ENCODE peak calls at places on chromosomes 16 and 17, in four cellular contexts. One of them, this sample, is unnamed.

GRCh38 chr17:64781013-64781392 is 118.9 kb upstream of the SMURF2 start:
- DNase-seq in neural progenitor cell: peak; percentile 47
- DNase-seq in right cardiac atrium: no peak
- DNase-seq in PC-9: peak; percentile 37
- DNase-seq in this sample: peak; percentile 81

GRCh38 chr17:82882715-82883446 is 43.1 kb upstream of the ZNF750 start:
- DNase-seq in neural progenitor cell: no peak
- DNase-seq in right cardiac atrium: peak; percentile 68
- DNase-seq in PC-9: no peak
- DNase-seq in this sample: peak; percentile 89

GRCh38 chr16:84198401-84198800 is 7.4 kb downstream of the ADAD2 start:
- DNase-seq in neural progenitor cell: no peak
- DNase-seq in right cardiac atrium: no peak
- DNase-seq in PC-9: peak; percentile 52
- DNase-seq in this sample: no peak

GRCh38 chr16:86882586-86883280 is 304.4 kb downstream of the FOXL1 start:
- DNase-seq in neural progenitor cell: no peak
- DNase-seq in right cardiac atrium: peak; percentile 80
- DNase-seq in PC-9: no peak
- DNase-seq in this sample: peak; percentile 44

GRCh38 chr17:44677136-44677535 is 12.4 kb downstream of the CCDC43 start:
- DNase-seq in neural progenitor cell: no peak
- DNase-seq in right cardiac atrium: no peak
- DNase-seq in PC-9: no peak
- DNase-seq in this sample: no peak

GRCh38 chr17:17463821-17464220 is 13.0 kb upstream of the MED9 start:
- DNase-seq in neural progenitor cell: no peak
- DNase-seq in right cardiac atrium: no peak
- DNase-seq in PC-9: no peak
- DNase-seq in this sample: no peak

GRCh38 chr17:67517335-67517734 is 140.3 kb downstream of the PITPNC1 start:
- DNase-seq in neural progenitor cell: no peak
- DNase-seq in right cardiac atrium: no peak
- DNase-seq in PC-9: no peak
- DNase-seq in this sample: no peak

GRCh38 chr16:24189941-24190340 is 66.2 kb upstream of the CACNG3 start:
- DNase-seq in neural progenitor cell: no peak
- DNase-seq in right cardiac atrium: no peak
- DNase-seq in PC-9: no peak
- DNase-seq in this sample: no peak

GRCh38 chr16:50267651-50268050 is 1.3 kb downstream of the ADCY7 start:
- DNase-seq in neural progenitor cell: no peak
- DNase-seq in right cardiac atrium: peak; percentile 38
- DNase-seq in PC-9: no peak
- DNase-seq in this sample: no peak

GRCh38 chr16:4372578-4373355 is 1.1 kb downstream of the VASN start:
- DNase-seq in neural progenitor cell: peak; percentile 47
- DNase-seq in right cardiac atrium: peak; percentile 86
- DNase-seq in PC-9: no peak
- DNase-seq in this sample: peak; percentile 54

GRCh38 chr17:6640536-6641373 is at the start of the genes KIAA0753 and TXNDC17:
- DNase-seq in neural progenitor cell: peak; percentile 93
- DNase-seq in right cardiac atrium: peak; percentile 97
- DNase-seq in PC-9: peak; percentile 94
- DNase-seq in this sample: peak; percentile 85

GRCh38 chr17:31726980-31727427 is 132.0 kb downstream of the COPRS start:
- DNase-seq in neural progenitor cell: no peak
- DNase-seq in right cardiac atrium: no peak
- DNase-seq in PC-9: no peak
- DNase-seq in this sample: no peak

GRCh38 chr16:5885521-5885920 is 787.9 kb upstream of the EEF2KMT start:
- DNase-seq in neural progenitor cell: no peak
- DNase-seq in right cardiac atrium: no peak
- DNase-seq in PC-9: no peak
- DNase-seq in this sample: no peak

GRCh38 chr16:74092336-74092735 is 204.3 kb upstream of the PSMD7 start:
- DNase-seq in neural progenitor cell: peak; percentile 67
- DNase-seq in right cardiac atrium: no peak
- DNase-seq in PC-9: no peak
- DNase-seq in this sample: no peak

GRCh38 chr16:30335598-30336474 is 19.3 kb downstream of the CD2BP2 start:
- DNase-seq in neural progenitor cell: no peak
- DNase-seq in right cardiac atrium: peak; percentile 68
- DNase-seq in PC-9: no peak
- DNase-seq in this sample: peak; percentile 22

GRCh38 chr17:27783951-27784350 is 16.4 kb downstream of the NOS2 start:
- DNase-seq in neural progenitor cell: no peak
- DNase-seq in right cardiac atrium: no peak
- DNase-seq in PC-9: no peak
- DNase-seq in this sample: no peak

GRCh38 chr16:27426423-27427408 is 24.7 kb downstream of the IL21R start:
- DNase-seq in neural progenitor cell: no peak
- DNase-seq in right cardiac atrium: peak; percentile 51
- DNase-seq in PC-9: peak; percentile 55
- DNase-seq in this sample: no peak

GRCh38 chr17:31535581-31535981 is 144.1 kb downstream of the RAB11FIP4 start:
- DNase-seq in neural progenitor cell: no peak
- DNase-seq in right cardiac atrium: no peak
- DNase-seq in PC-9: no peak
- DNase-seq in this sample: no peak

GRCh38 chr16:64773184-64773583 is 348.7 kb downstream of the CDH11 start:
- DNase-seq in neural progenitor cell: no peak
- DNase-seq in right cardiac atrium: no peak
- DNase-seq in PC-9: no peak
- DNase-seq in this sample: no peak

GRCh38 chr16:56915311-56916105 is 16.4 kb upstream of the HERPUD1 start:
- DNase-seq in neural progenitor cell: no peak
- DNase-seq in right cardiac atrium: peak; percentile 79
- DNase-seq in PC-9: no peak
- DNase-seq in this sample: no peak

GRCh38 chr16:89103156-89103555 is 9.5 kb downstream of the ACSF3 start:
- DNase-seq in neural progenitor cell: no peak
- DNase-seq in right cardiac atrium: peak; percentile 53
- DNase-seq in PC-9: no peak
- DNase-seq in this sample: no peak

GRCh38 chr17:66165537-66166123 is 26.3 kb downstream of the CEP112 start:
- DNase-seq in neural progenitor cell: peak; percentile 54
- DNase-seq in right cardiac atrium: no peak
- DNase-seq in PC-9: peak; percentile 9
- DNase-seq in this sample: peak; percentile 11

GRCh38 chr17:78174870-78175642 is 6.7 kb downstream of the SYNGR2 start:
- DNase-seq in neural progenitor cell: peak; percentile 33
- DNase-seq in right cardiac atrium: no peak
- DNase-seq in PC-9: no peak
- DNase-seq in this sample: peak; percentile 92

GRCh38 chr16:69191136-69191535 is 4.2 kb downstream of the SNTB2 start:
- DNase-seq in neural progenitor cell: no peak
- DNase-seq in right cardiac atrium: no peak
- DNase-seq in PC-9: no peak
- DNase-seq in this sample: no peak

GRCh38 chr17:35612924-35613521 is 25.9 kb downstream of the AP2B1 start:
- DNase-seq in neural progenitor cell: peak; percentile 66
- DNase-seq in right cardiac atrium: no peak
- DNase-seq in PC-9: peak; percentile 9
- DNase-seq in this sample: no peak

GRCh38 chr16:30985401-30986128 is 558 bp downstream of the HSD3B7 start:
- DNase-seq in neural progenitor cell: peak; percentile 62
- DNase-seq in right cardiac atrium: peak; percentile 72
- DNase-seq in PC-9: peak; percentile 93
- DNase-seq in this sample: peak; percentile 92

GRCh38 chr17:74870512-74870911 is 2.3 kb downstream of the FDXR start:
- DNase-seq in neural progenitor cell: no peak
- DNase-seq in right cardiac atrium: no peak
- DNase-seq in PC-9: no peak
- DNase-seq in this sample: peak; percentile 76

GRCh38 chr16:23114131-23114904 is 34.9 kb downstream of the USP31 start:
- DNase-seq in neural progenitor cell: no peak
- DNase-seq in right cardiac atrium: no peak
- DNase-seq in PC-9: no peak
- DNase-seq in this sample: no peak

GRCh38 chr17:8803531-8804416 is 4.6 kb upstream of the MFSD6L start:
- DNase-seq in neural progenitor cell: no peak
- DNase-seq in right cardiac atrium: no peak
- DNase-seq in PC-9: peak; percentile 15
- DNase-seq in this sample: no peak

GRCh38 chr17:67770539-67770938 is 52.8 kb downstream of the NOL11 start:
- DNase-seq in neural progenitor cell: no peak
- DNase-seq in right cardiac atrium: no peak
- DNase-seq in PC-9: no peak
- DNase-seq in this sample: no peak

GRCh38 chr16:2956566-2956956 is 7.5 kb upstream of the KREMEN2 start:
- DNase-seq in neural progenitor cell: no peak
- DNase-seq in right cardiac atrium: peak; percentile 44
- DNase-seq in PC-9: no peak
- DNase-seq in this sample: no peak

GRCh38 chr16:86517652-86518258 is 7.4 kb downstream of the FOXF1 start:
- DNase-seq in neural progenitor cell: peak; percentile 80
- DNase-seq in right cardiac atrium: peak; percentile 83
- DNase-seq in PC-9: peak; percentile 34
- DNase-seq in this sample: no peak

GRCh38 chr17:33941744-33942143 is 313.3 kb upstream of the CCL2 start:
- DNase-seq in neural progenitor cell: no peak
- DNase-seq in right cardiac atrium: no peak
- DNase-seq in PC-9: no peak
- DNase-seq in this sample: peak; percentile 15

GRCh38 chr16:87099001-87099740 is 218.0 kb downstream of the C16orf95 start:
- DNase-seq in neural progenitor cell: peak; percentile 89
- DNase-seq in right cardiac atrium: no peak
- DNase-seq in PC-9: no peak
- DNase-seq in this sample: peak; percentile 91

GRCh38 chr17:8935194-8935593 is 30.3 kb downstream of the PIK3R5 start:
- DNase-seq in neural progenitor cell: no peak
- DNase-seq in right cardiac atrium: peak; percentile 34
- DNase-seq in PC-9: no peak
- DNase-seq in this sample: no peak

GRCh38 chr17:43543300-43543699 is 2.8 kb downstream of the ETV4 start:
- DNase-seq in neural progenitor cell: peak; percentile 28
- DNase-seq in right cardiac atrium: no peak
- DNase-seq in PC-9: no peak
- DNase-seq in this sample: no peak

GRCh38 chr17:43547189-43547550 is 1.0 kb upstream of the ETV4 start:
- DNase-seq in neural progenitor cell: no peak
- DNase-seq in right cardiac atrium: no peak
- DNase-seq in PC-9: no peak
- DNase-seq in this sample: no peak

GRCh38 chr17:43543771-43544575 is 2.2 kb downstream of the ETV4 start:
- DNase-seq in neural progenitor cell: no peak
- DNase-seq in right cardiac atrium: no peak
- DNase-seq in PC-9: peak; percentile 16
- DNase-seq in this sample: no peak

GRCh38 chr17:43546317-43547188 is at the start of gene ETV4:
- DNase-seq in neural progenitor cell: peak; percentile 96
- DNase-seq in right cardiac atrium: peak; percentile 96
- DNase-seq in PC-9: peak; percentile 96
- DNase-seq in this sample: peak; percentile 95

DNA sequence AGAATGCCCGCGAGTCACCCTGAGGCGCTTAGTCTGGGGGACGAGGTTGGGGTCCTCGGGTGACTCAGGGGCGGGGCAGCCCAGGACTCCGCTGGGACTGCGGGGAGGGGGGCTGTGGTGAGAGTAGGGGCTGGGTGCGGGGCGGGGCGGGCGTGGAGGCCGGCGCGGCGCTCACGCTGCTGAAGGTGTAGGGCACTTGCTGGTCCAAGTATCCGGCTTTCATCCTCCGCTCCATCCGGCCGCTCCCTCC is 832 bp downstream of the ETV4 start:
- DNase-seq in neural progenitor cell: no peak
- DNase-seq in right cardiac atrium: no peak
- DNase-seq in PC-9: no peak
- DNase-seq in this sample: no peak
- H3K4me3 ChIP-seq in neural progenitor cell: peak overlapping the region; percentile 52
- H3K4me3 ChIP-seq in right cardiac atrium: peak overlapping the region; percentile 88
- H3K4me3 ChIP-seq in PC-9: peak overlapping the region; percentile 85
- H3K4me3 ChIP-seq in this sample: peak overlapping the region; percentile 60

GRCh38 chr17:4476512-4477070 is 22.1 kb upstream of the SPNS2 start:
- DNase-seq in neural progenitor cell: peak; percentile 3
- DNase-seq in right cardiac atrium: no peak
- DNase-seq in PC-9: peak; percentile 96
- DNase-seq in this sample: peak; percentile 38

GRCh38 chr17:4479982-4480751 is 18.5 kb upstream of the SPNS2 start:
- DNase-seq in neural progenitor cell: peak; percentile 37
- DNase-seq in right cardiac atrium: no peak
- DNase-seq in PC-9: no peak
- DNase-seq in this sample: no peak

GRCh38 chr17:4479340-4479981 is 19.2 kb upstream of the SPNS2 start:
- DNase-seq in neural progenitor cell: no peak
- DNase-seq in right cardiac atrium: no peak
- DNase-seq in PC-9: no peak
- DNase-seq in this sample: no peak

GRCh38 chr17:4477286-4477791 is 21.3 kb upstream of the SPNS2 start:
- DNase-seq in neural progenitor cell: peak; percentile 86
- DNase-seq in right cardiac atrium: no peak
- DNase-seq in PC-9: peak; percentile 73
- DNase-seq in this sample: no peak

DNA sequence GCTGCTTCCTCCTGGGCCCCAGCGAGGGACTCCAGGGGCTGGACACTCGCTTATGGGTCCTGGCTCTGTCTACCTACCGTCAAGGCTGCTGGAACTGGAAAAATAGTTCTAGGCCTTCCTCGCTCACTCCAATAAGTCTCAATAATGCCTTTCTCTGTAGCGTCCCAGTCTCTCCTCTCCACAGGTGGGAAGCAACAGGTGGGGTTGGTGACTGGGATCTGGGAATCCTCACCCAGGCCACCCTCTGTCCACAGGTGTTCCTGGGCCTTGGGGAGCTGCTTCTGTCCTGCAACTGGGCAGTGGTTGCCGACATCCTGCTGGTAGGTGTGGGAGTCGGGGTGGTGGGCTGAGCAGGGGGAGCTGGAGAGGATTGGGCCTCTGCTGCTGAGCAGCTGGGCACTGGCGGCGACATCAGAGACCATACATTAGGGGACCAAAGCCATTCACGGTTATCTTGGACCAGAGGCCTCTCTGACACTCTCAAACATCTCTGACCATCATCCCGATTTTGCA is 20.3 kb upstream of the SPNS2 start:
- DNase-seq in neural progenitor cell: no peak
- DNase-seq in right cardiac atrium: no peak
- DNase-seq in PC-9: no peak
- DNase-seq in this sample: no peak
- H3K4me1 ChIP-seq in neural progenitor cell: peaks cover 35% of the 10 kb centered on the region
- H3K4me1 ChIP-seq in right cardiac atrium: no peaks in the 10 kb centered on the region
- H3K4me1 ChIP-seq in PC-9: peaks cover 87% of the 10 kb centered on the region
- H3K4me1 ChIP-seq in this sample: peaks cover 4% of the 10 kb centered on the region

DNA sequence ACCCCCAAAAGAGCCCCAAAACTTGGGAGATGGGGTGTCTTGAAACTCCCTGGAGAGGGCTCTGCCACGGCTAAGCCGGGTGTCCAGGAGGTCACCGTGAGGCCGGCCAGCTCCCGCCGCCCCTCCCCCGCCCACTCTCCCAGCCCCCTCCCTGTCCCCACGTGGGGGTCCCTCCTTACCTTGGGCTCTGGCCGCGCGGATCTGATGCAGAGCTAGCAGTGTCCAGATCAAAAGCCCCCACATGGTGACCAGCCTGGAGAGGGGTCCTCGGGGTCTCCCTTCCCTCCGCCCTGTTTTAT is 450 bp downstream of the SDK2 start:
- DNase-seq in neural progenitor cell: peak; percentile 58
- DNase-seq in right cardiac atrium: no peak
- DNase-seq in PC-9: no peak
- DNase-seq in this sample: no peak
- H3K4me3 ChIP-seq in neural progenitor cell: peak overlapping the region; percentile 87
- H3K4me3 ChIP-seq in right cardiac atrium: peak overlapping the region; percentile 62
- H3K4me3 ChIP-seq in PC-9: no peak overlapping the region
- H3K4me3 ChIP-seq in this sample: peak overlapping the region; percentile 45

GRCh38 chr17:46180895-46181279 is 12.3 kb downstream of the KANSL1 start:
- DNase-seq in neural progenitor cell: no peak
- DNase-seq in right cardiac atrium: no peak
- DNase-seq in PC-9: no peak
- DNase-seq in this sample: no peak
- H3K4me1 ChIP-seq in neural progenitor cell: peaks cover 32% of the 10 kb centered on the region
- H3K4me1 ChIP-seq in right cardiac atrium: peaks cover 12% of the 10 kb centered on the region
- H3K4me1 ChIP-seq in PC-9: peaks cover 11% of the 10 kb centered on the region
- H3K4me1 ChIP-seq in this sample: peaks cover 56% of the 10 kb centered on the region